ENCODE peak calls at places on chromosomes 3 and 15, in nine cellular contexts. K is cardiac muscle cell, A is natural killer cell, R is endodermal cell, X is RWPE1, J is neural crest cell, W is mucosa of descending colon, C is foreskin keratinocyte, Y is GM10248. M is an unnamed sample.

GRCh38 chr3:43531835-43532234 is 90.0 kb downstream of the ANO10 start:
- DNase-seq in K (no peak), A (no peak), R (no peak), X (peak), J (no peak), W (no peak), C (peak), Y (no peak), M (no peak)

GRCh38 chr3:191051037-191051436 is 148.0 kb upstream of the OSTN start:
- DNase-seq in K (peak), A (no peak), R (no peak), X (peak), J (no peak), W (no peak), C (peak), Y (peak), M (no peak)

GRCh38 chr15:92797168-92798052 is 102.7 kb upstream of the CHD2 start:
- DNase-seq in K (peak), A (no peak), R (peak), X (no peak), J (no peak), W (no peak), C (peak), Y (peak), M (no peak)

GRCh38 chr3:16793321-16793720 is 91.4 kb upstream of the PLCL2 start:
- DNase-seq in K (no peak), A (no peak), R (no peak), X (no peak), J (no peak), W (no peak), C (no peak), Y (no peak), M (no peak)

GRCh38 chr15:27454281-27455060 is 483.5 kb downstream of the GABRG3 start:
- DNase-seq in K (no peak), A (no peak), R (no peak), X (peak), J (no peak), W (no peak), C (peak), Y (no peak), M (no peak)

GRCh38 chr15:40744810-40745152 is 10.3 kb downstream of the RMDN3 start:
- DNase-seq in K (no peak), A (no peak), R (no peak), X (no peak), J (no peak), W (no peak), C (no peak), Y (no peak), M (no peak)

GRCh38 chr15:47792231-47792630 is 74.9 kb downstream of the SEMA6D start:
- DNase-seq in K (no peak), A (no peak), R (no peak), X (no peak), J (no peak), W (no peak), C (no peak), Y (no peak), M (no peak)

GRCh38 chr15:74179983-74180688 is 6.6 kb downstream of the ISLR start:
- DNase-seq in K (no peak), A (no peak), R (no peak), X (no peak), J (no peak), W (peak), C (no peak), Y (no peak), M (no peak)

GRCh38 chr3:13281657-13282527 is 138.2 kb downstream of the NUP210 start:
- DNase-seq in K (peak), A (no peak), R (peak), X (no peak), J (no peak), W (no peak), C (no peak), Y (no peak), M (no peak)

GRCh38 chr15:99085413-99086326 is 19.2 kb upstream of the SYNM start:
- DNase-seq in K (no peak), A (no peak), R (no peak), X (no peak), J (no peak), W (no peak), C (peak), Y (no peak), M (no peak)

GRCh38 chr3:134536760-134537159 is 50.9 kb downstream of the CEP63 start:
- DNase-seq in K (no peak), A (no peak), R (no peak), X (no peak), J (no peak), W (no peak), C (no peak), Y (no peak), M (no peak)

GRCh38 chr3:194399874-194400411 is 877 bp upstream of the GP5 start:
- DNase-seq in K (no peak), A (no peak), R (no peak), X (no peak), J (no peak), W (no peak), C (no peak), Y (no peak), M (no peak)

GRCh38 chr15:57509965-57510364 is 81.7 kb upstream of the MYZAP start:
- DNase-seq in K (no peak), A (no peak), R (no peak), X (no peak), J (no peak), W (no peak), C (peak), Y (no peak), M (no peak)

GRCh38 chr3:14297784-14298236 is 104.6 kb upstream of the SLC6A6 start:
- DNase-seq in K (no peak), A (no peak), R (no peak), X (peak), J (no peak), W (peak), C (peak), Y (no peak), M (no peak)

GRCh38 chr15:80599359-80599758 is 95.8 kb upstream of the ABHD17C start:
- DNase-seq in K (no peak), A (no peak), R (no peak), X (no peak), J (no peak), W (no peak), C (peak), Y (no peak), M (no peak)

GRCh38 chr15:43771816-43772215 is 5.0 kb downstream of the ELL3 start:
- DNase-seq in K (no peak), A (no peak), R (no peak), X (no peak), J (no peak), W (no peak), C (peak), Y (no peak), M (no peak)

GRCh38 chr15:74995779-74996765 is 709 bp downstream of the SCAMP5 start:
- DNase-seq in K (peak), A (no peak), R (peak), X (no peak), J (peak), W (peak), C (no peak), Y (no peak), M (peak)

GRCh38 chr15:45165536-45165935 is 22.2 kb downstream of the SHF start:
- DNase-seq in K (no peak), A (no peak), R (no peak), X (no peak), J (no peak), W (no peak), C (no peak), Y (no peak), M (no peak)

GRCh38 chr3:99366663-99367429 is 271.5 kb upstream of the COL8A1 start:
- DNase-seq in K (no peak), A (no peak), R (peak), X (no peak), J (no peak), W (no peak), C (no peak), Y (no peak), M (no peak)

GRCh38 chr3:126279853-126280252 is 77.4 kb downstream of the KLF15 start:
- DNase-seq in K (no peak), A (no peak), R (no peak), X (no peak), J (no peak), W (no peak), C (no peak), Y (no peak), M (no peak)

GRCh38 chr3:23219552-23219951 is 16.4 kb downstream of the UBE2E2 start:
- DNase-seq in K (no peak), A (no peak), R (no peak), X (no peak), J (no peak), W (no peak), C (no peak), Y (no peak), M (no peak)

GRCh38 chr3:69439683-69440270 is 53.9 kb upstream of the FRMD4B start:
- DNase-seq in K (no peak), A (no peak), R (no peak), X (no peak), J (no peak), W (no peak), C (no peak), Y (peak), M (no peak)

GRCh38 chr3:50481992-50482391 is 21.4 kb downstream of the CACNA2D2 start:
- DNase-seq in K (peak), A (no peak), R (peak), X (no peak), J (no peak), W (no peak), C (no peak), Y (no peak), M (no peak)

GRCh38 chr15:34719883-34720148 is 35.0 kb downstream of the GJD2 start:
- DNase-seq in K (no peak), A (no peak), R (no peak), X (no peak), J (no peak), W (no peak), C (no peak), Y (no peak), M (no peak)

GRCh38 chr15:34721157-34721801 is 33.5 kb downstream of the GJD2 start:
- DNase-seq in K (no peak), A (no peak), R (no peak), X (no peak), J (no peak), W (no peak), C (no peak), Y (no peak), M (no peak)

GRCh38 chr15:34719051-34719882 is 35.5 kb downstream of the GJD2 start:
- DNase-seq in K (no peak), A (no peak), R (no peak), X (no peak), J (no peak), W (no peak), C (no peak), Y (no peak), M (no peak)

GRCh38 chr15:34724486-34724885 is 30.3 kb downstream of the GJD2 start:
- DNase-seq in K (no peak), A (no peak), R (no peak), X (no peak), J (no peak), W (no peak), C (no peak), Y (no peak), M (no peak)

GRCh38 chr15:34721802-34722795 is 32.7 kb downstream of the GJD2 start:
- DNase-seq in K (peak), A (no peak), R (peak), X (peak), J (peak), W (no peak), C (peak), Y (no peak), M (no peak)
- TF ChIP-seq CTCF in K (peak), A (no peak), R (no peak), X (peak), J (no peak), W (no peak), C (no peak), Y (no peak), M (no peak)

GRCh38 chr3:192818126-192818525 is 90.8 kb upstream of the FGF12 start:
- DNase-seq in K (no peak), A (no peak), R (no peak), X (no peak), J (no peak), W (no peak), C (no peak), Y (no peak), M (no peak)

GRCh38 chr3:192817053-192817452 is 89.7 kb upstream of the FGF12 start:
- DNase-seq in K (no peak), A (no peak), R (no peak), X (peak), J (no peak), W (no peak), C (peak), Y (no peak), M (no peak)

GRCh38 chr3:192817506-192817905 is 90.2 kb upstream of the FGF12 start:
- DNase-seq in K (no peak), A (no peak), R (peak), X (no peak), J (no peak), W (no peak), C (no peak), Y (no peak), M (no peak)

GRCh38 chr3:192816274-192816853 is 89.0 kb upstream of the FGF12 start:
- DNase-seq in K (peak), A (no peak), R (peak), X (peak), J (peak), W (no peak), C (peak), Y (no peak), M (no peak)

GRCh38 chr3:192812736-192813383 is 85.5 kb upstream of the FGF12 start:
- DNase-seq in K (peak), A (no peak), R (peak), X (peak), J (peak), W (no peak), C (peak), Y (no peak), M (no peak)
- TF ChIP-seq CTCF in K (peak), A (no peak), R (peak), X (peak), J (peak), W (peak), C (peak), Y (peak), M (peak)

GRCh38 chr3:55481918-55482495 is 5.1 kb downstream of the WNT5A start:
- DNase-seq in K (peak), A (no peak), R (peak), X (no peak), J (peak), W (peak), C (peak), Y (peak), M (no peak)
- TF ChIP-seq CTCF in K (peak), A (no peak), R (peak), X (no peak), J (peak), W (no peak), C (peak), Y (no peak), M (peak)

GRCh38 chr3:173396191-173397041 is 1.1 kb upstream of the NLGN1 start:
- DNase-seq in K (peak), A (no peak), R (peak), X (peak), J (peak), W (no peak), C (peak), Y (peak), M (no peak)

GRCh38 chr3:173399001-173399400 is 1.5 kb downstream of the NLGN1 start:
- DNase-seq in K (no peak), A (no peak), R (no peak), X (no peak), J (no peak), W (no peak), C (no peak), Y (no peak), M (no peak)

GRCh38 chr3:173398111-173398479 is 551 bp downstream of the NLGN1 start:
- DNase-seq in K (peak), A (no peak), R (no peak), X (no peak), J (no peak), W (no peak), C (peak), Y (no peak), M (peak)

GRCh38 chr3:173395412-173396181 is 1.9 kb upstream of the NLGN1 start:
- DNase-seq in K (peak), A (peak), R (peak), X (peak), J (peak), W (peak), C (peak), Y (peak), M (peak)

GRCh38 chr3:173397161-173398110 is at the start of gene NLGN1:
- DNase-seq in K (peak), A (peak), R (peak), X (peak), J (peak), W (peak), C (peak), Y (peak), M (peak)
- TF ChIP-seq CTCF in K (peak), A (no peak), R (peak), X (no peak), J (peak), W (no peak), C (peak), Y (no peak), M (no peak)

DNA sequence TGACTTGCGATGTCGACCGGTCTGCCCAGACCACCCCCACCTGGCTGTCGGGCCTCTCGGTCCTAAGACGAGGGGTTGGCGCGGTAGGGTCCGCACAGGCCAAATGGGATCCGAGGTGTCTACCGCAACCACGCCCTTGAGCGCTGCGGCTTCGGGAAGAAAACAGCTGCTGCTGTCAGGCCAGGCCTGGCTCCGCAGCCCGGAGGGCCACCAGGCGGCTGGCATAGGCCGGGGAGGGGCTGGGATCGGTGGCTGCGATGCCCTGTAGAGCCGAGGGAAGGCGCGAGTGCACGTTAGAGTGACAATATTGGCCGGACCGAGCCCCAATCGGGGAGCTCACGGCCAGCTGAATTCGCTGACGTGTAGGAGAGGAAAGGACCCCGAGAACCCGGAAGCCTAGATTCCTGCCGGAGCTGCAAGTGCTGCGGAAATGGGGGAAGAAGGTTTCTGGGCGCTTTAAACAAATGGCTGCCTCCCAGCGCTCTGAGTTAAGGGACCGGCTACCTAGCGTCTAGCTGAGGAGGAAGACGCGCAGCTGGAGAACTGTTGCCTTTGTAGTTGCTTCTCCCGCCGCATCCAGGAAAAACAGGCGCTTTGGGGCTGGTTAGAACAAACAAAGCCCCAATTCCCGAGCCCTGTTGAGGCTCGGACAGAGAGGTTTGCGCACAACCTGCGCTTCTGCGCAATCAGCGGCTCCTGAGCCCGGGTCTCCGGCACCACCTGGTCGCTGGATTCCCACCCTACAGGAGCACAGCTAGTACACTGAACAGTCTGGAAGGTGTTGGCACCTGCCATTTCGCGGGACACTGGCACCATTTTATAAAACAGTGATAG is 14.0 kb downstream of the ZIC4 start:
- DNase-seq in K (peak), A (no peak), R (peak), X (no peak), J (peak), W (no peak), C (no peak), Y (no peak), M (no peak)
- TF ChIP-seq CTCF in K (no peak), A (no peak), R (peak), X (no peak), J (peak), W (no peak), C (no peak), Y (no peak), M (peak)

GRCh38 chr15:60079210-60079609 is 75.1 kb downstream of the FOXB1 start:
- DNase-seq in K (peak), A (no peak), R (no peak), X (no peak), J (no peak), W (no peak), C (no peak), Y (no peak), M (no peak)
- TF ChIP-seq CTCF in K (peak), A (no peak), R (peak), X (no peak), J (peak), W (no peak), C (peak), Y (no peak), M (peak)

GRCh38 chr3:188972313-188972712 is 199.5 kb upstream of the TPRG1 start:
- DNase-seq in K (no peak), A (no peak), R (no peak), X (no peak), J (no peak), W (no peak), C (no peak), Y (no peak), M (no peak)

GRCh38 chr3:188976407-188976806 is 195.4 kb upstream of the TPRG1 start:
- DNase-seq in K (no peak), A (no peak), R (no peak), X (no peak), J (no peak), W (no peak), C (peak), Y (no peak), M (no peak)

GRCh38 chr3:188978772-188979171 is 193.0 kb upstream of the TPRG1 start:
- DNase-seq in K (no peak), A (no peak), R (no peak), X (no peak), J (no peak), W (no peak), C (no peak), Y (no peak), M (no peak)

GRCh38 chr3:188974856-188975611 is 196.7 kb upstream of the TPRG1 start:
- DNase-seq in K (no peak), A (no peak), R (no peak), X (no peak), J (no peak), W (no peak), C (no peak), Y (no peak), M (no peak)

GRCh38 chr3:188975612-188976314 is 196.0 kb upstream of the TPRG1 start:
- DNase-seq in K (no peak), A (no peak), R (no peak), X (no peak), J (no peak), W (no peak), C (peak), Y (no peak), M (no peak)
- TF ChIP-seq CTCF in K (no peak), A (no peak), R (no peak), X (no peak), J (no peak), W (no peak), C (peak), Y (no peak), M (no peak)